ENCODE peak calls at places on chromosomes 1 and 21, in eight cellular contexts. F is A549, H is hepatocyte, G is stomach, Q is tibial artery, A is prostate gland, U is K562, X is heart left ventricle. R is an unnamed sample.
A peak's percentile ranks its signal among the peaks of the same experiment; 100 is the strongest.

GRCh38 chr1:42456754-42457089 is 379 bp downstream of the PPCS start:
- DNase-seq in F (peak; percentile 57), A (peak; percentile 42), U (no peak), H (peak; percentile 77), Q (no peak), X (peak; percentile 44), G (peak; percentile 63), R (peak; percentile 54)

GRCh38 chr21:44054710-44055109 is 42.6 kb downstream of the TRAPPC10 start:
- DNase-seq in H (peak; percentile 35), X (no peak), F (peak; percentile 10), U (no peak), G (no peak), A (no peak), Q (no peak), R (no peak)

GRCh38 chr1:212611000-212611636 is 2.6 kb downstream of the ATF3 start:
- DNase-seq in Q (no peak), X (no peak), F (no peak), H (no peak), U (no peak), A (no peak), G (no peak), R (no peak)

GRCh38 chr1:43238104-43238503 is 31.7 kb upstream of the TMEM125 start:
- DNase-seq in H (peak; percentile 82), A (peak; percentile 52), G (peak; percentile 82), U (peak; percentile 40), F (peak; percentile 58), Q (peak; percentile 56), X (peak; percentile 75), R (peak; percentile 68)

GRCh38 chr1:9859252-9860014 is 35.7 kb upstream of the CLSTN1 start:
- DNase-seq in X (no peak), U (no peak), G (no peak), A (no peak), H (no peak), Q (no peak), F (no peak), R (no peak)

GRCh38 chr1:236836157-236836556 is 41.1 kb downstream of the MTR start:
- DNase-seq in H (no peak), Q (no peak), X (no peak), F (no peak), U (no peak), G (no peak), A (no peak), R (no peak)

GRCh38 chr1:119564548-119564947 is 57.5 kb downstream of the HSD3B1 start:
- DNase-seq in X (no peak), G (no peak), A (no peak), F (no peak), H (no peak), Q (no peak), U (no peak), R (no peak)

GRCh38 chr21:46555678-46556077 is 49.2 kb downstream of the S100B start:
- DNase-seq in U (no peak), G (peak; percentile 9), Q (no peak), H (no peak), A (no peak), X (no peak), F (no peak), R (peak; percentile 22)

GRCh38 chr1:67601955-67602354 is 83.0 kb upstream of the GADD45A start:
- DNase-seq in F (no peak), U (no peak), G (no peak), Q (no peak), A (no peak), H (no peak), X (no peak), R (no peak)

GRCh38 chr21:39610705-39611104 is 2.0 kb upstream of the B3GALT5 start:
- DNase-seq in X (no peak), U (no peak), H (no peak), F (peak; percentile 2), Q (no peak), G (no peak), A (no peak), R (no peak)

GRCh38 chr1:18638818-18639193 is 8.2 kb downstream of the PAX7 start:
- DNase-seq in X (no peak), H (no peak), F (no peak), A (no peak), U (no peak), Q (no peak), G (no peak), R (no peak)

GRCh38 chr1:204288061-204288588 is 71.6 kb downstream of the PLEKHA6 start:
- DNase-seq in X (peak; percentile 78), G (peak; percentile 86), U (no peak), Q (peak; percentile 74), H (peak; percentile 75), A (peak; percentile 84), F (peak; percentile 90), R (peak; percentile 70)

GRCh38 chr1:201495447-201496295 is 11.3 kb downstream of the CSRP1 start:
- DNase-seq in H (peak; percentile 69), A (peak; percentile 94), U (no peak), G (peak; percentile 33), X (peak; percentile 75), Q (peak; percentile 82), F (no peak), R (peak; percentile 51)

GRCh38 chr1:11805454-11806306 is at the start of the genes CLCN6 and MTHFR:
- DNase-seq in X (peak; percentile 100), U (peak; percentile 98), Q (peak; percentile 99), A (peak; percentile 100), F (peak; percentile 98), G (peak; percentile 100), H (peak; percentile 100), R (peak; percentile 99)
- H3K4me1 ChIP-seq in X (peaks cover 56% of the 10 kb centered on the region), U (peaks cover 40% of the 10 kb centered on the region), Q (peaks cover 68% of the 10 kb centered on the region), A (peaks cover 22% of the 10 kb centered on the region), F (peaks cover 26% of the 10 kb centered on the region), G (peaks cover 81% of the 10 kb centered on the region), H (peaks cover 29% of the 10 kb centered on the region), R (peaks cover 9% of the 10 kb centered on the region)

GRCh38 chr1:90876098-90876497 is 145.7 kb downstream of the ZNF644 start:
- DNase-seq in U (no peak), H (no peak), F (no peak), A (no peak), Q (no peak), X (no peak), G (no peak), R (no peak)

GRCh38 chr1:90879281-90879680 is 142.6 kb downstream of the ZNF644 start:
- DNase-seq in U (no peak), H (no peak), A (no peak), Q (no peak), G (no peak), X (no peak), F (peak; percentile 6), R (no peak)

DNA sequence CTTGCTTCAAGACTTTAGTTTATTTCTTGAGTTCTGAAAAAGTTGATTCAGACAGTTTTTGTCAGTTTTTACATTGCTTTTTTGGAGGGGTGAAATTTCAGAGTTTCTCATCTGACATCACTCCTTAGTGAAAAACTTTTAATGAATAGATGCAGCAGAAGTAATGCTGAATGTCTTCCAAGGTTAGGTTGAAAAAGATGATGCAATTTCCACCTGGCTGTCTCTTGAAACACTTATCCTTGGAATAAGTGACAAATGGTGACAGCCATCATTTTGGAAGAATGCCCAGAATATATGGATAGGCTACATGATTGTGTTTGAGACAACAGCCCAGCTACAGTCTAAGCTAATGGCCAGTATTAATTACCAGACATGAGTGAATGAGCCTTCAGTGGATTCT is 140.8 kb downstream of the ZNF644 start:
- DNase-seq in H (no peak), F (no peak), X (no peak), Q (no peak), G (no peak), U (no peak), A (no peak), R (no peak)
- H3K9me3 ChIP-seq in H (peaks cover 14% of the 10 kb centered on the region), F (peaks cover 26% of the 10 kb centered on the region), X (no peaks in the 10 kb centered on the region), Q (peaks cover 9% of the 10 kb centered on the region), G (peaks cover 39% of the 10 kb centered on the region), U (peaks cover 3% of the 10 kb centered on the region), A (no peaks in the 10 kb centered on the region), R (peaks cover 3% of the 10 kb centered on the region)

DNA sequence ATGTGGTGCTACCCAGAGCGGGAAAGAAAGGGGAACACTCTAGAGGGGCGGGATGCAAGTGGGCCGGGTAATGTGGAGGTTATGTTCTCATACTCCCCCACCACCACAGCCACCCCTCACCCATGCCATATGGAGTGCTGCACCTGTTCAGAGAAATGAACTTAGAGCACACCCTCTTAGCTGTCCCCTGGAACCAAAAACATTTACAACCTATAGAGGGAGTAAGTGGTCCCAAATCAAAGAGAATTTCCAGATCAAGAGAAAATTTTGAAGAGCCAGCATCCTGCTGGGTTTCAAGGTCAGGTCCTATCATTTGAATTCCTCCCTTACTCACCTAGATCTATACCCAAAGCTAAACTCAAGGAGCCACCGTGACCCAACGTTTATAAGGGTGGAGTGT is 319.5 kb downstream of the BRINP2 start:
- DNase-seq in X (no peak), H (no peak), A (no peak), F (no peak), G (no peak), U (no peak), Q (no peak), R (no peak)
- TF ChIP-seq CTCF in X (no peak), H (no peak), A (no peak), F (no peak), G (no peak), U (no peak), Q (no peak), R (no peak)

GRCh38 chr1:209647212-209647611 is 5.0 kb downstream of the LAMB3 start:
- DNase-seq in F (no peak), Q (no peak), G (no peak), U (no peak), A (no peak), H (no peak), X (no peak), R (no peak)

GRCh38 chr1:209651148-209651547 is 1.1 kb downstream of the LAMB3 start:
- DNase-seq in F (peak; percentile 82), A (peak; percentile 68), Q (peak; percentile 79), H (peak; percentile 82), G (peak; percentile 78), U (peak; percentile 70), X (peak; percentile 50), R (peak; percentile 79)

GRCh38 chr1:209650454-209650853 is 1.8 kb downstream of the LAMB3 start:
- DNase-seq in F (no peak), H (no peak), Q (no peak), U (no peak), G (no peak), X (no peak), A (no peak), R (no peak)

GRCh38 chr1:209648366-209648765 is 3.9 kb downstream of the LAMB3 start:
- DNase-seq in A (no peak), U (no peak), H (no peak), G (no peak), Q (no peak), X (no peak), F (no peak), R (no peak)

DNA sequence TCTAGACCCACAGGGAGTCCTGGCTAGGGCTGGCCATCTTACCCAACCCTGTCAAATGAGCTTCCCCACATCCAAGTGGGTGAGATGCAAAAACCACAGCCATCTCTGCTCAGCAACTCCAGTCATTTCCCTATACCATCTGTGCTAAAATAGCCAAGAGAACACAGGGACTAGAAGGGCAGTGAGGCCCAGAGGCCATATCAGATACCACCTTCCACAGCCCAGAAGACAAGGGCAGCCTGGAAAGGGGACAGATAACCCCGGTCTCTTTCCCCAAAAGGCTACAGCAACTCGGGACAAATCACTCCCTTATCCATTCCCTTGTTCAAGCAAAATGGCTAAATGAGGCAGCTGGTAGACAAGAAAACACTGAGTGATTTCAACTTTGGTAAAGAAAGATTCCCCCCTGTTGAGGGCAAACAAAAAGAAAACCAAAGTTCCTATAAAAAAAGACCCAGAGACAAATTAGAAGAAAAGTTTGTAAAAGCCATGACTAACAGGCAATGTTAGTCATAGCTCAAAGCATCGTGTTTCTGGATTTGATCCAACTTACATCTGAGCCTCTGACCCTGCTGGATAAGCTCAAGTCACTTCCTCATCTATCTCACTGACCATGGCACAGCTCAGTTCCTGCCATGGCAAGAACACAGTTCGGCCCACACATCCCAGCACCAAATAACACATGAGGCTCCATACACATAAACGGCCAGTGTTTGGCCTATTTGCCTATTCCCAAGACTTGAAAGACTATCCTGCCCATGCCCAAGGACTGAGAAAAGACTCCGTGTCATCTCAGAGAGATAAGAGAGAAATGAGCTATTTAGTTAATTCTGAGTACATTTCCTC is 3.1 kb downstream of the LAMB3 start:
- DNase-seq in U (peak; percentile 48), F (peak; percentile 87), A (no peak), X (no peak), G (peak; percentile 42), H (peak; percentile 70), Q (no peak), R (no peak)
- H3K4me1 ChIP-seq in U (peaks cover 56% of the 10 kb centered on the region), F (peaks cover 75% of the 10 kb centered on the region), A (no peaks in the 10 kb centered on the region), X (peaks cover 81% of the 10 kb centered on the region), G (peaks cover 81% of the 10 kb centered on the region), H (peaks cover 37% of the 10 kb centered on the region), Q (peaks cover 27% of the 10 kb centered on the region), R (peaks cover 18% of the 10 kb centered on the region)

R was measured in lung.